ENCODE peak calls at places on chromosomes 2 and 18, in eight cellular contexts. H is cerebellum; M is NCI-H82; N is naive thymus-derived CD8-positive, alpha-beta T cell; B is T-cell; X is NCI-H774; D is substantia nigra; W is fibroblast of pulmonary artery. Q is an unnamed sample.

GRCh38 chr2:181972431-181973190 is 13.0 kb upstream of the PPP1R1C start:
- DNase-seq in H (no peak), M (no peak), N (no peak), B (no peak), X (no peak), D (no peak), W (no peak), Q (no peak)

GRCh38 chr2:160418398-160418765 is 75.2 kb downstream of the RBMS1 start:
- DNase-seq in H (no peak), M (no peak), N (no peak), B (no peak), X (no peak), D (no peak), W (no peak), Q (peak)

GRCh38 chr2:174839672-174840071 is 75.4 kb upstream of the CHRNA1 start:
- DNase-seq in H (no peak), M (peak), N (no peak), B (no peak), X (no peak), D (no peak), W (no peak), Q (no peak)

GRCh38 chr2:204436267-204436666 is 109.0 kb upstream of the PARD3B start:
- DNase-seq in H (no peak), M (no peak), N (no peak), B (no peak), X (no peak), D (no peak), W (no peak), Q (peak)

GRCh38 chr18:75433098-75433497 is 5.6 kb upstream of the SMIM21 start:
- DNase-seq in H (no peak), M (no peak), N (no peak), B (no peak), X (no peak), D (no peak), W (no peak), Q (no peak)

GRCh38 chr2:171688129-171688465 is 828 bp downstream of the DYNC1I2 start:
- DNase-seq in H (no peak), M (peak), N (no peak), B (no peak), X (no peak), D (no peak), W (peak), Q (peak)

GRCh38 chr2:221747289-221747972 is 175.3 kb upstream of the EPHA4 start:
- DNase-seq in H (no peak), M (no peak), N (no peak), B (no peak), X (no peak), D (no peak), W (no peak), Q (no peak)

GRCh38 chr2:121596221-121597080 is 52.8 kb downstream of the CLASP1 start:
- DNase-seq in H (peak), M (peak), N (no peak), B (no peak), X (no peak), D (no peak), W (peak), Q (peak)

GRCh38 chr2:236338495-236339184 is 74.4 kb upstream of the ASB18 start:
- DNase-seq in H (no peak), M (no peak), N (no peak), B (no peak), X (no peak), D (no peak), W (peak), Q (peak)

GRCh38 chr18:22778996-22779395 is 154.1 kb upstream of the RBBP8 start:
- DNase-seq in H (no peak), M (peak), N (no peak), B (no peak), X (no peak), D (no peak), W (peak), Q (no peak)

GRCh38 chr2:12490641-12491040 is 226.1 kb upstream of the TRIB2 start:
- DNase-seq in H (no peak), M (no peak), N (no peak), B (no peak), X (no peak), D (no peak), W (no peak), Q (no peak)

GRCh38 chr2:39658371-39658770 is 7.3 kb upstream of the TMEM178A start:
- DNase-seq in H (no peak), M (no peak), N (no peak), B (no peak), X (no peak), D (no peak), W (no peak), Q (no peak)

GRCh38 chr2:201831469-201831868 is 25.1 kb downstream of the CDK15 start:
- DNase-seq in H (no peak), M (no peak), N (no peak), B (no peak), X (no peak), D (no peak), W (peak), Q (peak)

GRCh38 chr2:221245045-221245444 is 327.1 kb downstream of the EPHA4 start:
- DNase-seq in H (no peak), M (no peak), N (no peak), B (no peak), X (no peak), D (no peak), W (no peak), Q (no peak)

GRCh38 chr2:239006886-239007285 is 159.0 kb downstream of the TWIST2 start:
- DNase-seq in H (no peak), M (no peak), N (no peak), B (no peak), X (no peak), D (no peak), W (peak), Q (peak)

GRCh38 chr2:173151671-173152398 is 76.2 kb downstream of the MAP3K20 start:
- DNase-seq in H (no peak), M (no peak), N (no peak), B (no peak), X (no peak), D (no peak), W (peak), Q (peak)

GRCh38 chr2:979286-979928 is 28.8 kb downstream of the SNTG2 start:
- DNase-seq in H (no peak), M (no peak), N (no peak), B (no peak), X (no peak), D (no peak), W (no peak), Q (no peak)

GRCh38 chr2:225009768-225010167 is 32.5 kb downstream of the DOCK10 start:
- DNase-seq in H (no peak), M (no peak), N (no peak), B (no peak), X (no peak), D (no peak), W (no peak), Q (no peak)

GRCh38 chr2:207734264-207734635 is 22.8 kb downstream of the CCNYL1 start:
- DNase-seq in H (no peak), M (peak), N (no peak), B (no peak), X (no peak), D (no peak), W (peak), Q (peak)

GRCh38 chr2:16716051-16716450 is 50.4 kb upstream of the CYRIA start:
- DNase-seq in H (no peak), M (no peak), N (no peak), B (no peak), X (no peak), D (no peak), W (no peak), Q (no peak)

GRCh38 chr2:55425449-55425848 is 5.8 kb upstream of the CCDC88A start:
- DNase-seq in H (no peak), M (no peak), N (no peak), B (no peak), X (no peak), D (no peak), W (peak), Q (peak)

GRCh38 chr18:14747513-14748474 is at the start of gene ANKRD30B:
- DNase-seq in H (no peak), M (no peak), N (no peak), B (no peak), X (no peak), D (no peak), W (no peak), Q (no peak)

GRCh38 chr2:19140463-19141208 is 217.8 kb downstream of the OSR1 start:
- DNase-seq in H (no peak), M (peak), N (no peak), B (no peak), X (no peak), D (no peak), W (peak), Q (peak)

GRCh38 chr2:47534179-47534919 is 131.4 kb downstream of the MSH2 start:
- DNase-seq in H (peak), M (peak), N (no peak), B (no peak), X (no peak), D (no peak), W (peak), Q (peak)

Q was measured in EH.